ENCODE peak calls at places on chromosomes 5 and 9, in four cellular contexts. B is breast epithelium, A is prostate gland, Z is esophagus muscularis mucosa. O is an unnamed sample.

GRCh38 chr5:156201793-156202388 is 125.1 kb upstream of the SGCD start:
- DNase-seq in B (no peak), A (no peak), Z (no peak), O (no peak)

GRCh38 chr9:5846080-5846479 is 13.2 kb upstream of the ERMP1 start:
- DNase-seq in A (no peak), B (no peak), Z (no peak), O (no peak)

GRCh38 chr5:135890867-135891266 is 4.8 kb downstream of the IL9 start:
- DNase-seq in A (no peak), Z (no peak), B (no peak), O (no peak)

GRCh38 chr5:94771742-94772141 is 153.3 kb downstream of the SLF1 start:
- DNase-seq in Z (no peak), B (no peak), A (no peak), O (no peak)

GRCh38 chr5:123364443-123364842 is 58.8 kb downstream of the CEP120 start:
- DNase-seq in Z (no peak), B (no peak), A (no peak), O (no peak)

GRCh38 chr5:172412724-172413260 is 41.5 kb downstream of the SH3PXD2B start:
- DNase-seq in B (peak; percentile 60), Z (peak; percentile 96), A (no peak), O (no peak)

GRCh38 chr5:2465383-2465782 is 286.1 kb downstream of the IRX2 start:
- DNase-seq in Z (no peak), B (no peak), A (no peak), O (no peak)

GRCh38 chr9:121271368-121272351 is 3.7 kb downstream of the GSN start:
- DNase-seq in B (no peak), Z (no peak), A (no peak), O (no peak)

GRCh38 chr5:118921946-118922345 is 66.4 kb downstream of the DTWD2 start:
- DNase-seq in Z (no peak), B (no peak), A (no peak), O (no peak)

DNA sequence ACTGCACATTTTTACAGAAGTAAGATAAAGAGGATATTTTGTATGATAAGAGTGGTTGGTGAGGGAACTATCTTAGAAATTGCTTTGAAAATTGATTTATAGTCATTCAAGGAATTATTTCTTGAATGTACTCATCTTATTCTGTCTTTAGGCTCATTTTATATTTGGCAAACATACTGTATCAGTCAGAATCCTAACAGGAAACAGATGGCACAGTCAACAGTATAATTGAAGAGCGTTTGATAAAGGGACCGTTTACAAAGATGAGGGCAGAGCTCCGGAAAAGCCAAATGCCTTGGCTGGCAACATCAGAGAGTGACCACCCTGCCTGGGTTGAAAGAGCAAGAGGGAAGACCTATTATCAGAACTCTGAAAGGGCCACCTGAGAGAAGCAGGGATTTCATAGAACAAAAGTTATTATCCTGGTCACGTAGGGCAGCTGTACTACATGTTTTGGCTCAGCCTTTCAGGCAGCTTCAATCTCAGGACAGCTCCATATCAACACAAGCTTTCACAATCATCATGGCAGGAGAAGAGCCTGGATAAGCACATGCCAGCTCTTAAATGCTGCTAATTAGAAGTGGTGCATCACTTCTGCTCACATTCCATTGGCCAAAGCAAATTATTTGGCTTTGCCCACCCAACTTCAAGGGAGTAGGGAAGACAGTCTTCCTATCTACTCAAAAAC is 47.1 kb upstream of the ARL15 start:
- DNase-seq in A (no peak), B (no peak), Z (no peak), O (no peak)
- TF ChIP-seq POLR2AphosphoS5 in A (no peak), B (no peak), Z (no peak), O (no peak)

DNA sequence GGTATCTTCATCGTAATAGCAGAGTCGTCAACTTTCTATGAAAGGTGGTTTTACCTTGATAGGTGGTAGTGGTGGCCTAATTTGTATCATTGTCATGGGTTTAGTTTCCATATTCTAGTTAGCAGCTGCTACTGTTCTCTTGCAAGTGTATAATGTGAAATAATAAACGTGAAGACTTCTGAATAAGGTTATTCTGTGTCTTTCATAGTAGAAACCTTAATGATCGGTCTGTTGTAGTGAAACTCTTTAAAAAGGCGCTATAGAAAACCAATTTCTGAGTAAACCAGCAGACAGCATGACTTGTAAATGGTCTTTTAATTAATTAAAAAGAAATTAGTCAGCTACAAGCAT is 1.6 kb downstream of the SET start:
- DNase-seq in Z (no peak), A (no peak), B (no peak), O (no peak)
- H3K27ac ChIP-seq in Z (peak overlapping the region; percentile 81), A (peak overlapping the region; percentile 66), B (peak overlapping the region; percentile 96), O (peak overlapping the region; percentile 92)

GRCh38 chr5:157390179-157390923 is 69.7 kb upstream of the NIPAL4 start:
- DNase-seq in A (peak; percentile 75), B (no peak), Z (peak; percentile 91), O (peak; percentile 97)
- TF ChIP-seq POLR2AphosphoS5 in A (peak; percentile 72), B (no peak), Z (no peak), O (peak; percentile 67)

GRCh38 chr5:39158127-39158593 is 61.2 kb downstream of the FYB1 start:
- DNase-seq in B (no peak), A (no peak), Z (no peak), O (no peak)
- H3K27ac ChIP-seq in B (no peak overlapping the region), A (no peak overlapping the region), Z (no peak overlapping the region), O (no peak overlapping the region)

DNA sequence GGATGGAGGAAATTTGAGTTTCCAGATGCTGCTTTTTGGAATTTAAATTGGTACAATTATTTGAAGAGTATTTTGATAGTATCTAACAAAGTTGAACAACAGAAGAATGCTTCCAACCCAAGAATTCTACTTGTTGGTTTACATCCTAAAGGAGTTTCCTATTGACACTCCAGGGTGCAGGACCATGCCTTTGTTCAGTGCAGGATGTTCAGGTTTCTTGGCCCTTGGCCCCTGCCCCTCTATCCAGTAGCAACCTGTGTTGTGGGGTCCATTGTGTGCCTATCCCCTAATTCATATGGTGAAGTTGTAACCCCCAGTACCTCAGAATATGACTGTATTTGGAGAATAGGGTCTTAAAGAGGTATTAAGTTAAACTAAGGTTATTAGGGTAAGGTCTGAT is 750.0 kb upstream of the ZNF608 start:
- DNase-seq in B (no peak), A (no peak), Z (no peak), O (no peak)
- TF ChIP-seq POLR2AphosphoS5 in B (no peak), A (no peak), Z (no peak), O (no peak)